ENCODE peak calls at places on chromosomes 1 and 21, in four cellular contexts. P, Y, Q and E are unnamed samples.

GRCh38 chr1:64223329-64224151 is 20.1 kb downstream of the UBE2U start:
- DNase-seq in P (no peak), Y (peak; percentile 4), Q (peak; percentile 93), E (peak; percentile 91)

GRCh38 chr1:95467036-95467435 is 233.0 kb downstream of the RWDD3 start:
- DNase-seq in P (peak; percentile 23), Y (no peak), Q (peak; percentile 23), E (no peak)

GRCh38 chr1:109237512-109237911 is 11.8 kb upstream of the CELSR2 start:
- DNase-seq in P (no peak), Y (no peak), Q (no peak), E (no peak)

GRCh38 chr1:223500560-223501425 is 107.6 kb downstream of the CCDC185 start:
- DNase-seq in P (no peak), Y (peak; percentile 27), Q (peak; percentile 98), E (peak; percentile 89)

GRCh38 chr1:168083456-168084325 is 53.0 kb downstream of the GPR161 start:
- DNase-seq in P (no peak), Y (no peak), Q (no peak), E (no peak)

GRCh38 chr1:173042806-173043205 is 7.9 kb downstream of the TNFSF18 start:
- DNase-seq in P (no peak), Y (no peak), Q (peak; percentile 44), E (no peak)

GRCh38 chr1:199373139-199373538 is 654.4 kb upstream of the NR5A2 start:
- DNase-seq in P (no peak), Y (no peak), Q (no peak), E (no peak)

GRCh38 chr1:157170677-157171515 is 32.7 kb upstream of the ETV3 start:
- DNase-seq in P (no peak), Y (peak; percentile 51), Q (peak; percentile 62), E (peak; percentile 25)

GRCh38 chr1:22936681-22937080 is 36.0 kb downstream of the LACTBL1 start:
- DNase-seq in P (no peak), Y (no peak), Q (no peak), E (no peak)

GRCh38 chr1:219847215-219847855 is 81.0 kb downstream of the SLC30A10 start:
- DNase-seq in P (no peak), Y (no peak), Q (peak; percentile 6), E (peak; percentile 3)

GRCh38 chr21:35265170-35265877 is 216.2 kb upstream of the RUNX1 start:
- DNase-seq in P (no peak), Y (peak; percentile 2), Q (peak; percentile 91), E (peak; percentile 80)

GRCh38 chr1:12069616-12070244 is 6.6 kb downstream of the TNFRSF8 start:
- DNase-seq in P (no peak), Y (no peak), Q (peak; percentile 24), E (no peak)

GRCh38 chr1:39268112-39268581 is 63.7 kb downstream of the MACF1 start:
- DNase-seq in P (peak; percentile 86), Y (no peak), Q (peak; percentile 79), E (peak; percentile 90)

GRCh38 chr1:171743014-171743870 is 1.4 kb upstream of the VAMP4 start:
- DNase-seq in P (peak; percentile 21), Y (no peak), Q (peak; percentile 91), E (peak; percentile 75)